ENCODE peak calls at places on chromosomes 16 and 17, in eight cellular contexts. B, X, P, F, O, A, Z and W are unnamed samples.

GRCh38 chr17:40427002-40427491 is 9.4 kb upstream of the TOP2A start:
- DNase-seq in B (no peak), X (no peak), P (no peak), F (no peak), O (no peak), A (no peak), Z (no peak), W (no peak)

GRCh38 chr16:87231295-87231694 is 85.9 kb downstream of the C16orf95 start:
- DNase-seq in B (no peak), X (no peak), P (no peak), F (no peak), O (no peak), A (no peak), Z (no peak), W (no peak)

GRCh38 chr17:60604686-60605334 is 4.8 kb downstream of the PPM1D start:
- DNase-seq in B (peak; percentile 82), X (peak; percentile 80), P (peak; percentile 39), F (no peak), O (peak; percentile 73), A (no peak), Z (no peak), W (no peak)

GRCh38 chr16:88617268-88618031 is 20.9 kb upstream of the IL17C start:
- DNase-seq in B (no peak), X (no peak), P (no peak), F (no peak), O (no peak), A (no peak), Z (no peak), W (no peak)

GRCh38 chr16:31403590-31404352 is 10.6 kb downstream of the ITGAD start:
- DNase-seq in B (no peak), X (no peak), P (no peak), F (no peak), O (no peak), A (no peak), Z (no peak), W (no peak)

GRCh38 chr17:72361892-72362291 is 241.1 kb downstream of the SOX9 start:
- DNase-seq in B (peak; percentile 57), X (no peak), P (no peak), F (no peak), O (no peak), A (no peak), Z (no peak), W (no peak)

GRCh38 chr16:85308585-85309540 is 196.6 kb upstream of the CIBAR2 start:
- DNase-seq in B (no peak), X (no peak), P (no peak), F (no peak), O (no peak), A (no peak), Z (no peak), W (no peak)

GRCh38 chr17:81309140-81309858 is 14.2 kb upstream of the SLC38A10 start:
- DNase-seq in B (no peak), X (peak; percentile 76), P (peak; percentile 89), F (no peak), O (no peak), A (peak; percentile 75), Z (peak; percentile 53), W (peak; percentile 62)

GRCh38 chr17:81427446-81428120 is 32.3 kb downstream of the BAHCC1 start:
- DNase-seq in B (no peak), X (no peak), P (no peak), F (no peak), O (no peak), A (no peak), Z (no peak), W (no peak)